ENCODE peak calls at places on chromosomes 16 and 17, in five cellular contexts. W is GM23248; P is HFFc6; Y is HS-5; D is stimulated activated CD8-positive, alpha-beta memory T cell treated with anti-CD3 and anti-CD28 coated beads, Interleukin-7, amount 100 ng/mL, for 4 hours. K is an unnamed sample.

GRCh38 chr17:80892900-80893603 is 98.6 kb upstream of the CHMP6 start:
- DNase-seq in W (peak), P (no peak), Y (peak), D (peak), K (no peak)

GRCh38 chr16:11303405-11304138 is 22.4 kb upstream of the PRM1 start:
- DNase-seq in W (no peak), P (no peak), Y (no peak), D (no peak), K (no peak)

GRCh38 chr16:3655030-3655790 is 719 bp downstream of the DNASE1 start:
- DNase-seq in W (no peak), P (no peak), Y (no peak), D (no peak), K (no peak)

GRCh38 chr16:57535680-57536305 is 578 bp downstream of the CCDC102A start:
- DNase-seq in W (peak), P (peak), Y (peak), D (peak), K (peak)

GRCh38 chr17:32006957-32007462 is at the start of gene LRRC37B:
- DNase-seq in W (peak), P (peak), Y (no peak), D (peak), K (no peak)

GRCh38 chr17:81378941-81379511 is 16.2 kb upstream of the BAHCC1 start:
- DNase-seq in W (no peak), P (no peak), Y (no peak), D (no peak), K (no peak)

GRCh38 chr17:15963670-15964110 is 18.8 kb downstream of the ADORA2B start:
- DNase-seq in W (peak), P (no peak), Y (no peak), D (no peak), K (no peak)

GRCh38 chr17:491086-492014 is 138.7 kb upstream of the RPH3AL start:
- DNase-seq in W (peak), P (peak), Y (no peak), D (peak), K (no peak)

GRCh38 chr17:66304304-66305174 is 2.1 kb downstream of the PRKCA start:
- DNase-seq in W (peak), P (no peak), Y (no peak), D (no peak), K (no peak)

GRCh38 chr17:63699638-63700527 is at the start of gene LIMD2:
- DNase-seq in W (peak), P (no peak), Y (no peak), D (peak), K (no peak)

GRCh38 chr16:53651357-53651756 is 52.3 kb downstream of the RPGRIP1L start:
- DNase-seq in W (no peak), P (no peak), Y (no peak), D (no peak), K (no peak)

GRCh38 chr17:39104046-39104445 is 47.4 kb downstream of the PLXDC1 start:
- DNase-seq in W (peak), P (peak), Y (no peak), D (no peak), K (no peak)

GRCh38 chr17:17043668-17044226 is 1.5 kb downstream of the MPRIP start:
- DNase-seq in W (peak), P (no peak), Y (no peak), D (no peak), K (no peak)

GRCh38 chr17:20073056-20073979 is 64.2 kb downstream of the SPECC1 start:
- DNase-seq in W (no peak), P (no peak), Y (no peak), D (peak), K (no peak)